ENCODE peak calls at places on chromosomes 1 and 21, in seven cellular contexts. K is RKO; Y is GM19239; G is T-helper 1 cell; L is heart right ventricle; D is non-pigmented ciliary epithelial cell; Z is activated CD4-positive, alpha-beta T cell treated with anti-CD3 and anti-CD28 coated beads, Interleukin-2, amount 50 U/mL, for 1 hour. B is an unnamed sample.

GRCh38 chr1:232627645-232628334 is 2.1 kb downstream of the SIPA1L2 start:
- DNase-seq in D (no peak), G (peak), K (peak), L (no peak), Z (no peak), Y (no peak), B (peak)

GRCh38 chr1:182488803-182489202 is 38.9 kb downstream of the RGSL1 start:
- DNase-seq in D (no peak), L (no peak), K (no peak), G (no peak), Y (no peak), Z (no peak), B (no peak)

GRCh38 chr1:28509705-28510349 is 4.0 kb downstream of the RCC1 start:
- DNase-seq in Z (peak), G (no peak), D (no peak), Y (no peak), L (no peak), K (peak), B (no peak)

GRCh38 chr1:46068525-46068924 is 63.9 kb downstream of the PIK3R3 start:
- DNase-seq in D (no peak), Z (no peak), G (no peak), L (no peak), Y (no peak), K (no peak), B (no peak)

GRCh38 chr1:75130865-75131592 is 3.2 kb upstream of the LHX8 start:
- DNase-seq in Y (no peak), D (no peak), L (no peak), G (no peak), K (no peak), Z (no peak), B (no peak)

GRCh38 chr1:55043011-55043410 is 3.7 kb downstream of the PCSK9 start:
- DNase-seq in L (no peak), D (no peak), K (no peak), G (no peak), Z (no peak), Y (no peak), B (no peak)

GRCh38 chr1:46719689-46720088 is 775 bp upstream of the EFCAB14 start:
- DNase-seq in D (no peak), G (no peak), Z (no peak), K (peak), L (no peak), Y (no peak), B (peak)

GRCh38 chr1:23548704-23549143 is 10.6 kb downstream of the ID3 start:
- DNase-seq in L (peak), G (no peak), Y (no peak), Z (no peak), K (no peak), D (no peak), B (no peak)

GRCh38 chr1:170290971-170291370 is 145.2 kb downstream of the NTMT2 start:
- DNase-seq in G (no peak), K (no peak), Y (no peak), D (no peak), L (no peak), Z (no peak), B (no peak)

GRCh38 chr1:179794669-179795068 is 51.6 kb downstream of the FAM163A start:
- DNase-seq in G (no peak), K (no peak), D (peak), L (no peak), Z (no peak), Y (no peak), B (no peak)

GRCh38 chr1:179142889-179143299 is 61.0 kb downstream of the TOR3A start:
- DNase-seq in D (peak), Z (no peak), Y (no peak), K (peak), G (no peak), L (no peak), B (no peak)

GRCh38 chr1:155636397-155637153 is 26.6 kb downstream of the MSTO1 start:
- DNase-seq in G (no peak), Y (no peak), Z (no peak), K (no peak), L (no peak), D (no peak), B (no peak)

GRCh38 chr1:203524152-203524551 is 30.2 kb downstream of the OPTC start:
- DNase-seq in D (no peak), K (no peak), L (no peak), G (no peak), Z (no peak), Y (no peak), B (no peak)

GRCh38 chr1:89148259-89148658 is 22.3 kb upstream of the GBP2 start:
- DNase-seq in G (no peak), Y (no peak), D (no peak), Z (no peak), L (no peak), K (no peak), B (no peak)

GRCh38 chr1:207620573-207620893 is 24.4 kb upstream of the CR1L start:
- DNase-seq in G (no peak), L (no peak), K (no peak), Y (no peak), Z (no peak), D (no peak), B (no peak)

GRCh38 chr1:5990913-5991783 is 1.1 kb downstream of the NPHP4 start:
- DNase-seq in K (peak), Y (peak), L (peak), G (peak), Z (no peak), D (no peak), B (peak)

GRCh38 chr1:74392848-74393247 is 119.6 kb downstream of the LRRC53 start:
- DNase-seq in G (no peak), L (no peak), Y (no peak), Z (no peak), K (no peak), D (no peak), B (no peak)

GRCh38 chr1:154386643-154387352 is 18.3 kb upstream of the IL6R start:
- DNase-seq in Y (no peak), D (no peak), K (no peak), Z (peak), L (no peak), G (peak), B (no peak)

GRCh38 chr1:11053758-11054137 is 6.1 kb downstream of the SRM start:
- DNase-seq in Z (no peak), D (no peak), K (peak), G (no peak), L (no peak), Y (no peak), B (no peak)

GRCh38 chr1:42006836-42007235 is 88.1 kb upstream of the HIVEP3 start:
- DNase-seq in Z (no peak), G (no peak), D (peak), K (peak), L (no peak), Y (no peak), B (no peak)

GRCh38 chr21:31908106-31909031 is 35.5 kb downstream of the HUNK start:
- DNase-seq in D (peak), G (no peak), L (no peak), Y (no peak), Z (no peak), K (no peak), B (no peak)

GRCh38 chr1:215777370-215777925 is 210.3 kb downstream of the KCTD3 start:
- DNase-seq in L (no peak), Y (no peak), D (no peak), G (no peak), K (no peak), Z (no peak), B (no peak)

GRCh38 chr1:77031101-77031662 is 163.9 kb downstream of the ST6GALNAC5 start:
- DNase-seq in Z (no peak), L (no peak), G (no peak), D (peak), K (no peak), Y (no peak), B (peak)

GRCh38 chr1:155261401-155261887 is 716 bp downstream of the SCAMP3 start:
- DNase-seq in D (no peak), G (no peak), Y (no peak), Z (no peak), L (no peak), K (peak), B (peak)

GRCh38 chr1:38814984-38815464 is 44.5 kb downstream of the RRAGC start:
- DNase-seq in G (no peak), D (no peak), Z (no peak), K (no peak), L (no peak), Y (no peak), B (no peak)

GRCh38 chr1:3007298-3008147 is 13.7 kb upstream of the ACTRT2 start:
- DNase-seq in K (no peak), G (no peak), Y (no peak), L (no peak), Z (no peak), D (no peak), B (no peak)

GRCh38 chr1:2999571-2999970 is 21.7 kb upstream of the ACTRT2 start:
- DNase-seq in D (no peak), K (no peak), G (no peak), L (no peak), Y (no peak), Z (no peak), B (no peak)

GRCh38 chr1:214658785-214659184 is 55.8 kb downstream of the CENPF start:
- DNase-seq in Y (no peak), G (no peak), D (no peak), K (no peak), L (no peak), Z (no peak), B (no peak)

GRCh38 chr1:58596631-58597052 is 19.6 kb upstream of the TACSTD2 start:
- DNase-seq in D (no peak), Y (no peak), Z (no peak), K (no peak), L (no peak), G (no peak), B (no peak)

GRCh38 chr1:214511639-214511998 is 39.8 kb downstream of the PTPN14 start:
- DNase-seq in K (no peak), Y (no peak), G (no peak), Z (no peak), L (no peak), D (no peak), B (no peak)

GRCh38 chr21:42411197-42411869 is 7.6 kb downstream of the UBASH3A start:
- DNase-seq in D (no peak), G (no peak), Y (no peak), L (no peak), K (no peak), Z (peak), B (peak)

GRCh38 chr1:13651279-13651678 is 48.7 kb upstream of the PRDM2 start:
- DNase-seq in K (no peak), Z (no peak), G (no peak), L (no peak), D (peak), Y (no peak), B (no peak)

GRCh38 chr1:84412316-84412942 is 14.1 kb downstream of the DNASE2B start:
- DNase-seq in Z (no peak), L (no peak), D (peak), G (no peak), Y (no peak), K (peak), B (no peak)

GRCh38 chr1:150813028-150813707 is 5.1 kb upstream of the CTSK start:
- DNase-seq in Y (no peak), G (no peak), Z (peak), K (peak), L (peak), D (no peak), B (peak)

GRCh38 chr1:243792891-243793290 is 57.2 kb downstream of the AKT3 start:
- DNase-seq in G (no peak), Z (no peak), D (no peak), K (no peak), L (no peak), Y (no peak), B (no peak)

GRCh38 chr1:244322791-244323521 is 128.8 kb downstream of the ADSS2 start:
- DNase-seq in D (peak), K (peak), Y (no peak), Z (no peak), G (no peak), L (no peak), B (no peak)

GRCh38 chr1:87688136-87688535 is 359.5 kb downstream of the LMO4 start:
- DNase-seq in L (no peak), K (no peak), D (no peak), Z (no peak), G (no peak), Y (no peak), B (no peak)

GRCh38 chr1:109199710-109200109 is 14.0 kb upstream of the SARS1 start:
- DNase-seq in G (no peak), Z (no peak), L (no peak), Y (no peak), K (no peak), D (no peak), B (no peak)

GRCh38 chr1:152053375-152053774 is 16.6 kb upstream of the S100A11 start:
- DNase-seq in Z (no peak), L (no peak), G (no peak), K (no peak), D (no peak), Y (no peak), B (peak)